ENCODE peak calls at places on chromosomes 6 and 20, in seven cellular contexts. U is upper lobe of right lung; L is bronchial epithelial cell; G is CD8-positive, alpha-beta memory T cell; K is effector memory CD4-positive, alpha-beta T cell; O is sigmoid colon; W is naive thymus-derived CD4-positive, alpha-beta T cell. H is an unnamed sample.

GRCh38 chr6:2881358-2881885 is 21.7 kb downstream of the SERPINB9 start:
- DNase-seq in U (no peak), L (no peak), G (no peak), K (no peak), O (no peak), W (no peak), H (no peak)

GRCh38 chr20:63505723-63506122 is 6.8 kb upstream of the EEF1A2 start:
- DNase-seq in U (no peak), L (no peak), G (no peak), K (no peak), O (no peak), W (no peak), H (no peak)

GRCh38 chr20:52242237-52243230 is 51.0 kb upstream of the ZFP64 start:
- DNase-seq in U (no peak), L (peak; percentile 13), G (no peak), K (no peak), O (no peak), W (no peak), H (no peak)

GRCh38 chr6:56570434-56571359 is 72.0 kb downstream of the DST start:
- DNase-seq in U (no peak), L (peak; percentile 43), G (no peak), K (no peak), O (no peak), W (no peak), H (no peak)

GRCh38 chr6:167906899-167907298 is 80.2 kb downstream of the AFDN start:
- DNase-seq in U (peak; percentile 65), L (peak; percentile 73), G (no peak), K (no peak), O (no peak), W (no peak), H (no peak)

GRCh38 chr6:134722996-134723871 is 226.7 kb downstream of the ALDH8A1 start:
- DNase-seq in U (no peak), L (no peak), G (no peak), K (no peak), O (no peak), W (no peak), H (no peak)

GRCh38 chr20:33733654-33734576 is 2.1 kb downstream of the ZNF341 start:
- DNase-seq in U (no peak), L (peak; percentile 60), G (no peak), K (no peak), O (peak; percentile 68), W (no peak), H (no peak)

GRCh38 chr20:33843854-33844253 is 32.7 kb downstream of the CHMP4B start:
- DNase-seq in U (no peak), L (no peak), G (no peak), K (no peak), O (peak; percentile 27), W (no peak), H (no peak)

GRCh38 chr6:161094904-161095440 is 103.4 kb downstream of the MAP3K4 start:
- DNase-seq in U (no peak), L (peak; percentile 55), G (no peak), K (no peak), O (no peak), W (no peak), H (no peak)

GRCh38 chr6:3566812-3567211 is 110.0 kb upstream of the SLC22A23 start:
- DNase-seq in U (no peak), L (peak; percentile 19), G (no peak), K (no peak), O (no peak), W (no peak), H (no peak)

GRCh38 chr6:137193256-137194070 is 20.0 kb upstream of the IL22RA2 start:
- DNase-seq in U (no peak), L (no peak), G (no peak), K (no peak), O (no peak), W (no peak), H (no peak)

GRCh38 chr20:62668441-62669027 is 26.2 kb downstream of the SLCO4A1 start:
- DNase-seq in U (no peak), L (peak; percentile 53), G (peak; percentile 24), K (peak; percentile 32), O (peak; percentile 90), W (no peak), H (no peak)

GRCh38 chr6:15017803-15018202 is 228.1 kb upstream of the JARID2 start:
- DNase-seq in U (no peak), L (no peak), G (no peak), K (no peak), O (no peak), W (no peak), H (no peak)

GRCh38 chr6:134636221-134636830 is 313.6 kb downstream of the ALDH8A1 start:
- DNase-seq in U (no peak), L (no peak), G (no peak), K (no peak), O (no peak), W (no peak), H (peak; percentile 53)

GRCh38 chr20:10476319-10476724 is 41.2 kb downstream of the SLX4IP start:
- DNase-seq in U (no peak), L (peak; percentile 18), G (no peak), K (no peak), O (no peak), W (no peak), H (no peak)

GRCh38 chr6:109864050-109864449 is 114.1 kb upstream of the GPR6 start:
- DNase-seq in U (no peak), L (no peak), G (no peak), K (no peak), O (no peak), W (no peak), H (no peak)

GRCh38 chr6:144395835-144396234 is 110.7 kb downstream of the UTRN start:
- DNase-seq in U (no peak), L (no peak), G (no peak), K (no peak), O (no peak), W (no peak), H (no peak)

GRCh38 chr6:107077710-107078109 is 37.6 kb downstream of the BEND3 start:
- DNase-seq in U (no peak), L (no peak), G (no peak), K (no peak), O (peak; percentile 4), W (no peak), H (no peak)

GRCh38 chr6:106557837-106558236 is 71.5 kb downstream of the RTN4IP1 start:
- DNase-seq in U (no peak), L (peak; percentile 49), G (no peak), K (no peak), O (no peak), W (no peak), H (no peak)

GRCh38 chr6:166488081-166488685 is 98.3 kb downstream of the RAMACL start:
- DNase-seq in U (no peak), L (no peak), G (peak; percentile 67), K (peak; percentile 76), O (peak; percentile 76), W (peak; percentile 37), H (peak; percentile 92)

GRCh38 chr6:3610206-3610605 is 141.3 kb downstream of the PXDC1 start:
- DNase-seq in U (no peak), L (peak; percentile 94), G (no peak), K (no peak), O (no peak), W (no peak), H (no peak)

GRCh38 chr6:139540276-139540675 is 165.8 kb upstream of the CITED2 start:
- DNase-seq in U (no peak), L (peak; percentile 64), G (peak; percentile 25), K (peak; percentile 19), O (no peak), W (no peak), H (peak; percentile 66)

GRCh38 chr6:97275809-97276208 is 7.2 kb downstream of the MMS22L start:
- DNase-seq in U (no peak), L (no peak), G (no peak), K (no peak), O (no peak), W (no peak), H (no peak)

GRCh38 chr20:61949714-61950630 is 115.7 kb downstream of the TAF4 start:
- DNase-seq in U (peak; percentile 52), L (no peak), G (no peak), K (no peak), O (peak; percentile 60), W (no peak), H (no peak)

GRCh38 chr6:100574836-100575235 is 110.1 kb upstream of the SIM1 start:
- DNase-seq in U (no peak), L (no peak), G (no peak), K (no peak), O (no peak), W (no peak), H (no peak)

GRCh38 chr20:23782366-23782983 is 31.7 kb upstream of the CST1 start:
- DNase-seq in U (no peak), L (peak; percentile 38), G (no peak), K (no peak), O (no peak), W (no peak), H (no peak)

GRCh38 chr6:14953806-14954205 is 292.1 kb upstream of the JARID2 start:
- DNase-seq in U (no peak), L (no peak), G (no peak), K (no peak), O (no peak), W (no peak), H (no peak)

GRCh38 chr20:57315964-57316480 is 13.6 kb upstream of the SPO11 start:
- DNase-seq in U (no peak), L (no peak), G (no peak), K (no peak), O (no peak), W (no peak), H (no peak)
- H3K27me3 ChIP-seq in U (no peaks in the 10 kb centered on the region), L (no peaks in the 10 kb centered on the region), G (peaks cover 4% of the 10 kb centered on the region), K (peaks cover 8% of the 10 kb centered on the region), O (no peaks in the 10 kb centered on the region), W (no peaks in the 10 kb centered on the region), H (no peaks in the 10 kb centered on the region)

DNA sequence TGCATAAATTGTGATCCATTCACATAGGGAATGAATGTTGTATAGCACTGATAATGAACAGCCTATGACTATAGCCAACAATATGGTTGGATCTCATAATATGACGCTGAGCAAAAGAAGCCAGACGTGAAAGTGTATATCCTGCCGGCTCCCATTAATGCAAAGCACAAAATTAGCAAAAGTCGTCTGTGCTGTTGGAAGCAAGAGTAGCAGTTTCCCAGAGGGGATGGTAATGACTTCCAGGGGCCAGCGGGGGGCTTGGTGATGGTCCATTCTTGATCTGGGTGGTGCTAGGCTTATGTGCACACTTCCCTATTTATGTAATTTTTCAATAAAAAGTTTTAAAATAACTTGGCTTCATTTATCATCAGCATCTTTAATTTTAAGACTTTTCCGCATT is 1.0 kb upstream of the TAGAP start:
- DNase-seq in U (no peak), L (no peak), G (no peak), K (no peak), O (no peak), W (no peak), H (no peak)
- H3K27me3 ChIP-seq in U (no peaks in the 10 kb centered on the region), L (no peaks in the 10 kb centered on the region), G (no peaks in the 10 kb centered on the region), K (no peaks in the 10 kb centered on the region), O (no peaks in the 10 kb centered on the region), W (no peaks in the 10 kb centered on the region), H (no peaks in the 10 kb centered on the region)

DNA sequence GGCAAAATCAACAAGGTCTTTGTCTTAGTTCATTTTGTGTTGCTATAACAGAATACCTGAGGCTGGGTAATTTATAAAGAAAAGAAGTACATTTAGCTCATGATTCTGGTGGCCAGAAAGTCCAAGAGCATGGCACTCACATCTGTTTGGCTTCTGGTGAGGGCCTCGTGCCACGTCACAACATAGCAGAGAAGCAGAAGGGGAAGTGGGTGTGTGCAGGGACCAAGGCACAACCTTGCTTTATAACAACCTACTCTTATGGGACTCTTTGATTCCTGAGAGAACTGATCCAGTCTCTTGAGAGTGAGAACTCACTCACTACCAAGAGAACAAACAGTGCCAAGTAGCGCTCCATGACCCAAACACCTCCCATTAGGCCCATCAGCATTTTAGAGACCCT is 25.4 kb downstream of the GABRR2 start:
- DNase-seq in U (no peak), L (no peak), G (no peak), K (no peak), O (no peak), W (no peak), H (no peak)
- H3K27me3 ChIP-seq in U (no peaks in the 10 kb centered on the region), L (peaks cover 32% of the 10 kb centered on the region), G (no peaks in the 10 kb centered on the region), K (no peaks in the 10 kb centered on the region), O (no peaks in the 10 kb centered on the region), W (no peaks in the 10 kb centered on the region), H (no peaks in the 10 kb centered on the region)

GRCh38 chr20:46176744-46177378 is 58.7 kb downstream of the CD40 start:
- DNase-seq in U (no peak), L (no peak), G (no peak), K (no peak), O (no peak), W (no peak), H (no peak)
- H3K27me3 ChIP-seq in U (peaks cover 68% of the 10 kb centered on the region), L (peaks cover 18% of the 10 kb centered on the region), G (peaks cover 28% of the 10 kb centered on the region), K (peaks cover 15% of the 10 kb centered on the region), O (peaks cover 48% of the 10 kb centered on the region), W (no peaks in the 10 kb centered on the region), H (peaks cover 24% of the 10 kb centered on the region)

H was measured in CD4-positive, alpha-beta memory T cell.